ENCODE peak calls at places on chromosomes 6 and 20, in six cellular contexts. G, P, E, T, N and X are unnamed samples.

GRCh38 chr6:48919555-48919954 is 543.5 kb downstream of the MMUT start:
- DNase-seq in T (no peak), P (no peak), N (no peak), G (no peak), E (no peak), X (no peak)

GRCh38 chr6:11632231-11632630 is 94.7 kb downstream of the TMEM170B start:
- DNase-seq in G (no peak), E (no peak), N (peak), P (no peak), T (peak), X (no peak)

GRCh38 chr20:61968036-61968810 is 97.5 kb downstream of the TAF4 start:
- DNase-seq in E (no peak), N (no peak), G (no peak), P (no peak), T (no peak), X (no peak)

GRCh38 chr6:31336872-31337496 is 20.0 kb downstream of the HLA-B start:
- DNase-seq in G (no peak), E (no peak), N (peak), T (peak), P (no peak), X (peak)

GRCh38 chr6:165988757-165989456 is 178.7 kb downstream of the TBXT start:
- DNase-seq in T (no peak), E (no peak), P (no peak), N (no peak), G (no peak), X (no peak)

GRCh38 chr6:170067257-170067656 is 223.6 kb downstream of the DLL1 start:
- DNase-seq in N (no peak), E (no peak), T (no peak), P (no peak), G (peak), X (no peak)

GRCh38 chr6:16494781-16495180 is 256.4 kb downstream of the GMPR start:
- DNase-seq in P (no peak), E (no peak), G (no peak), N (peak), T (no peak), X (peak)

GRCh38 chr20:24160563-24161355 is 172.2 kb upstream of the GGTLC1 start:
- DNase-seq in N (peak), P (peak), E (peak), G (peak), T (peak), X (peak)

GRCh38 chr6:44047801-44048200 is 79.5 kb downstream of the MRPL14 start:
- DNase-seq in T (no peak), N (no peak), E (no peak), P (no peak), G (no peak), X (no peak)

GRCh38 chr6:30219244-30219643 is 6.0 kb upstream of the TRIM26 start:
- DNase-seq in T (peak), P (no peak), N (peak), E (peak), G (peak), X (peak)

GRCh38 chr6:2599817-2600216 is 150.9 kb downstream of the MYLK4 start:
- DNase-seq in N (no peak), G (no peak), E (no peak), T (no peak), P (no peak), X (no peak)

GRCh38 chr20:7772376-7772775 is 167.9 kb downstream of the HAO1 start:
- DNase-seq in N (peak), G (peak), P (peak), T (no peak), E (no peak), X (peak)

GRCh38 chr6:84033523-84034451 is at the start of gene MRAP2:
- DNase-seq in E (peak), N (peak), T (no peak), P (no peak), G (no peak), X (no peak)

GRCh38 chr6:52661551-52661950 is 9.4 kb upstream of the TMEM14A start:
- DNase-seq in T (no peak), N (no peak), P (no peak), G (peak), E (no peak), X (no peak)

GRCh38 chr6:125546827-125547226 is 202.6 kb upstream of the HEY2 start:
- DNase-seq in N (peak), G (peak), P (no peak), T (peak), E (no peak), X (peak)

GRCh38 chr6:52162940-52163908 is 23.0 kb upstream of the IL17A start:
- DNase-seq in E (no peak), G (peak), P (no peak), T (peak), N (peak), X (peak)

GRCh38 chr6:44456070-44456965 is 68.8 kb downstream of the CDC5L start:
- DNase-seq in P (no peak), T (peak), N (peak), G (peak), E (peak), X (peak)

GRCh38 chr20:62740286-62741141 is 31.9 kb downstream of the NTSR1 start:
- DNase-seq in N (peak), P (peak), T (peak), G (peak), E (no peak), X (peak)

GRCh38 chr6:23621026-23621425 is 505.0 kb upstream of the NRSN1 start:
- DNase-seq in N (no peak), T (peak), P (peak), E (no peak), G (peak), X (peak)

GRCh38 chr20:46995561-46996142 is 101.0 kb downstream of the EYA2 start:
- DNase-seq in G (no peak), E (no peak), T (no peak), P (no peak), N (no peak), X (no peak)